ENCODE peak calls at places on chromosome 15, in six cellular contexts. L is GM20000, A is Panc1, Y is NB4, U is ovary, G is sigmoid colon. I is an unnamed sample.

GRCh38 chr15:39272901-39273300 is 308.0 kb upstream of the THBS1 start:
- DNase-seq in L (no peak), A (no peak), Y (no peak), U (no peak), G (no peak), I (no peak)

GRCh38 chr15:72312605-72313447 is 7.1 kb downstream of the CELF6 start:
- DNase-seq in L (peak; percentile 86), A (peak; percentile 39), Y (peak; percentile 69), U (no peak), G (peak; percentile 73), I (peak; percentile 50)

GRCh38 chr15:71411538-71412482 is 296.5 kb downstream of the THSD4 start:
- DNase-seq in L (no peak), A (no peak), Y (no peak), U (no peak), G (no peak), I (peak; percentile 76)

GRCh38 chr15:85479071-85479647 is 98.8 kb downstream of the AKAP13 start:
- DNase-seq in L (no peak), A (no peak), Y (no peak), U (no peak), G (no peak), I (peak; percentile 72)

GRCh38 chr15:62739082-62739481 is 303.5 kb upstream of the TPM1 start:
- DNase-seq in L (no peak), A (no peak), Y (no peak), U (no peak), G (no peak), I (peak; percentile 67)

GRCh38 chr15:54519577-54519976 is 541.3 kb downstream of the UNC13C start:
- DNase-seq in L (no peak), A (no peak), Y (no peak), U (no peak), G (no peak), I (no peak)

GRCh38 chr15:57973534-57973933 is 92.0 kb downstream of the ALDH1A2 start:
- DNase-seq in L (no peak), A (no peak), Y (no peak), U (no peak), G (no peak), I (no peak)

GRCh38 chr15:67240235-67241131 is 14.0 kb downstream of the AAGAB start:
- DNase-seq in L (peak; percentile 17), A (no peak), Y (peak; percentile 18), U (no peak), G (no peak), I (no peak)

GRCh38 chr15:38670142-38671002 is 105.8 kb upstream of the RASGRP1 start:
- DNase-seq in L (no peak), A (no peak), Y (no peak), U (no peak), G (no peak), I (no peak)

GRCh38 chr15:90072978-90073640 is 29.2 kb downstream of the IDH2 start:
- DNase-seq in L (no peak), A (no peak), Y (no peak), U (no peak), G (no peak), I (no peak)

GRCh38 chr15:96583671-96584070 is 253.2 kb downstream of the NR2F2 start:
- DNase-seq in L (no peak), A (no peak), Y (peak; percentile 71), U (no peak), G (no peak), I (no peak)

GRCh38 chr15:67836477-67836876 is 3.4 kb downstream of the RNU6-1 start:
- DNase-seq in L (peak; percentile 69), A (no peak), Y (peak; percentile 51), U (peak; percentile 59), G (peak; percentile 63), I (peak; percentile 49)

GRCh38 chr15:67855842-67856241 is 16.0 kb upstream of the RNU6-1 start:
- DNase-seq in L (no peak), A (no peak), Y (no peak), U (no peak), G (no peak), I (no peak)

GRCh38 chr15:77527164-77527778 is 105.4 kb downstream of the LINGO1 start:
- DNase-seq in L (no peak), A (no peak), Y (no peak), U (peak; percentile 62), G (peak; percentile 53), I (peak; percentile 71)

DNA sequence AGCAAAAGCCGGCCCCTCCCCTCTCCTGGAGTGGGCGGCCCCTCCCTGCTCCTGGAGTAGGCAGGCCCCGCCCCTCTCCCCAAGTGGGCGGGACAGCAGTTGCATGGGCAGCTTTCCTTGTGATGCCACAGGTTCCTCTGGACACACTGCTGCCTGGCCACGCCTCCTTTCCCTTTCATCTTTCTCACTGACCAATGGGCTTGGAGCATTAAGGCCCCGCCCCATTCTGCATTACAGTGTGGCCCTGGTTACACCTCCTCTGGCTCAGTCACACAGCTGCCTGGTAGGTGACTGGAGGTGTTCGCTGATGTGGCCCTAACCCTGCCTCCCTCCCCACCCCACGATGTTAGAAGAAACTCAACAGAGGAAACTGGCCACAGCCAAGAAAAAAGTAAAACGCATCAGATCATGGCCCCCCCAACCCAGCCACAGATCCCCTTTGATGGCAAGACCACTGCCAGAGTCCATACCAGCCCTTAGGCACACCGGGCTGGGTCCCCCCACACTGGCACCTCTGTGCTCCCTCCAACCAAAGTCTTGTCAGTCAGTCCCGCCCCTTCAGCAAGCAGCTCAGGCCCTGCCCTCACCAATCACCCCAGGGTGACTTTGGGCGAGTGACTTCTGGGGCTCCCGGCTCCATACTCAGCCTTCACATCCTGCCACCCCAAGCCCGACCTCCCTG is 84.3 kb downstream of the ADAMTS7 start:
- DNase-seq in L (no peak), A (no peak), Y (peak; percentile 62), U (no peak), G (no peak), I (peak; percentile 5)
- TF ChIP-seq CTCF in L (no peak), A (no peak), Y (no peak), U (no peak), G (no peak), I (no peak)

GRCh38 chr15:93619597-93619996 is 530.6 kb upstream of the RGMA start:
- DNase-seq in L (no peak), A (no peak), Y (no peak), U (no peak), G (no peak), I (no peak)
- TF ChIP-seq CTCF in L (no peak), A (no peak), Y (no peak), U (no peak), G (no peak), I (no peak)

GRCh38 chr15:29567336-29567735 is 254.9 kb downstream of the TJP1 start:
- DNase-seq in L (no peak), A (no peak), Y (no peak), U (no peak), G (no peak), I (no peak)
- TF ChIP-seq CTCF in L (no peak), A (no peak), Y (no peak), U (no peak), G (no peak), I (no peak)

GRCh38 chr15:42992626-42993025 is 72.0 kb upstream of the TTBK2 start:
- DNase-seq in L (no peak), A (no peak), Y (no peak), U (no peak), G (no peak), I (no peak)

GRCh38 chr15:42984534-42985034 is 64.0 kb upstream of the TTBK2 start:
- DNase-seq in L (no peak), A (no peak), Y (no peak), U (no peak), G (no peak), I (no peak)

DNA sequence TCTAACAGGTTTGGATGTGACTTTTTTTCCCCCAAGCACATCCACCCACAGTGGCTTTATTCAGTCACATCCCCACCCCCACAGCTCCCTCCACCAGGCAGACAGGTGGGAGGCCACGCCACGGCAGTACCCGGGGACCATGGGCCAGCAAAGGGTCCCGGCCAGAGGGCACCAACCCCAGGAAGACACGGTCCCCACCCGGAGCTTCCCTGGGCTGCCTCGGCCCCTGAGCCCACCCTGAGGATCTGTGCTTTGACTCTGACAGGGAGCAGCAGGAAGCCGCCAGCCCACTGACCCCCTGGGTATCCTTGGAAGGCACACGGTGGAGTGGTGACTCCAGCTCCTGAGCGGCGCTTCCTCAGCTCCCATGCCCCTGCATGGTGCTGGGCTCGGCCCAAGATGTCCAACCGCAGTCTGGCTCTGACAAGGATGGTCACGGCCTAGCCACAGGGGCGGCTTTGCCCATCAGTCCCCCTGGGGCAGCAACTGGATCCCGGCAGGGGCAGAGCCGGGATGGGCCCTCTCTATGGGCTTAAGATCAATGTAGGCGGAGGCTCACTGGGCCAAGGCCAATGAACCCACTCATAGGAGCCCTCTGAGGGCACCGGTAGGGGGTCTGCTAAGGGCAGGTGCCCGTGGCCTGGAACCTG is 66.2 kb upstream of the TTBK2 start:
- DNase-seq in L (no peak), A (no peak), Y (no peak), U (no peak), G (no peak), I (no peak)
- TF ChIP-seq CTCF in L (no peak), A (no peak), Y (no peak), U (no peak), G (no peak), I (no peak)

DNA sequence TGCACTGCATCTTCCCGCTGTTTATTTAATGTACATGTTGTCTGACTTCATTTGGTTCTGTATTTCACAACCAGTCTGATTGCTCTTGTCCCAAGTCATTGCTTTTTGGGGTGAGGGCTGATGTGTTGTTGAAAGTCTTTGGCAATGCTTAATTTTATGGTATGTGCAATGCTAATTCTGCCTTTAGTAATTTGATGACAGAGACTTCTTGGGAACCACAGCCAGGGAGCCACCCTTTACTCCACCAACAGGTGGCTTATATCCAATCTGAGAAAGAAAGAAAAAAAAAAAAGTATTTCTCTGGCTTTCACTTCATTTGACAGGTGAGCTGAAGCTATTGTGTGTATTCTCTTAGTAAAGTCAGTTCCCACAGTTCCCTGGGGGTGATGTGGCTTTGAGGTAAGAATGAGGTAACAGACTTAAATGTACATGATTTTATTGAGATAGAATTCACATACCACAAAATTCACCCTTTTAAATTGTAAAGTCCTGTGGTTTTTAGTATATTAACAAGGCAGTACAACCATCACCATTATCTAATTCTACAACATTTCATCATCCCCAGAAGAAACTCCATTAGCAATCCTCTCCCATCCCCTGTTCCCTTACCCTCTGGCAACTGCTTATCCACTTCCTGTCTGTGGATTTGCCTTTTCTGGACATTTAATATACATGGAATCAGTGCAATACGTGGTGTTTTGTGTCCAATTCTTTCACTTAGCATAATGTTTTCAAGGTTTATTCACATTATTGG is 97.3 kb downstream of the SLCO3A1 start:
- DNase-seq in L (no peak), A (no peak), Y (peak; percentile 39), U (no peak), G (no peak), I (no peak)
- TF ChIP-seq CTCF in L (no peak), A (no peak), Y (no peak), U (no peak), G (no peak), I (no peak)

I was measured in astrocyte of the spinal cord.